ENCODE peak calls at places on chromosome 14, in six cellular contexts. U, H, C, Y, Q and T are unnamed samples.

GRCh38 chr14:89451229-89451628 is 34.2 kb upstream of the FOXN3 start:
- DNase-seq in C (no peak), Y (no peak), H (no peak), Q (no peak), U (no peak), T (no peak)

GRCh38 chr14:31592619-31593018 is 31.4 kb downstream of the NUBPL start:
- DNase-seq in U (no peak), Y (no peak), C (peak), Q (no peak), H (no peak), T (no peak)

GRCh38 chr14:99576761-99577705 is 27.0 kb downstream of the CCDC85C start:
- DNase-seq in Q (no peak), Y (no peak), U (no peak), C (no peak), H (no peak), T (no peak)

GRCh38 chr14:45891417-45892080 is 638.5 kb upstream of the MIS18BP1 start:
- DNase-seq in H (no peak), U (peak), Q (peak), C (peak), Y (no peak), T (no peak)

GRCh38 chr14:92649934-92650545 is 98.4 kb downstream of the LGMN start:
- DNase-seq in U (no peak), H (peak), Y (peak), Q (no peak), C (peak), T (no peak)

GRCh38 chr14:70670992-70671651 is 29.4 kb downstream of the TTC9 start:
- DNase-seq in Y (no peak), H (no peak), Q (no peak), C (no peak), U (no peak), T (no peak)

GRCh38 chr14:104968541-104969401 is 9.4 kb downstream of the AHNAK2 start:
- DNase-seq in C (peak), Y (no peak), Q (peak), H (peak), U (no peak), T (peak)

GRCh38 chr14:23300687-23301223 is 1.9 kb downstream of the PPP1R3E start:
- DNase-seq in C (peak), Y (no peak), U (peak), H (peak), Q (no peak), T (peak)

GRCh38 chr14:26729851-26730250 is 132.0 kb upstream of the NOVA1 start:
- DNase-seq in C (no peak), H (no peak), Y (no peak), Q (no peak), U (no peak), T (no peak)

DNA sequence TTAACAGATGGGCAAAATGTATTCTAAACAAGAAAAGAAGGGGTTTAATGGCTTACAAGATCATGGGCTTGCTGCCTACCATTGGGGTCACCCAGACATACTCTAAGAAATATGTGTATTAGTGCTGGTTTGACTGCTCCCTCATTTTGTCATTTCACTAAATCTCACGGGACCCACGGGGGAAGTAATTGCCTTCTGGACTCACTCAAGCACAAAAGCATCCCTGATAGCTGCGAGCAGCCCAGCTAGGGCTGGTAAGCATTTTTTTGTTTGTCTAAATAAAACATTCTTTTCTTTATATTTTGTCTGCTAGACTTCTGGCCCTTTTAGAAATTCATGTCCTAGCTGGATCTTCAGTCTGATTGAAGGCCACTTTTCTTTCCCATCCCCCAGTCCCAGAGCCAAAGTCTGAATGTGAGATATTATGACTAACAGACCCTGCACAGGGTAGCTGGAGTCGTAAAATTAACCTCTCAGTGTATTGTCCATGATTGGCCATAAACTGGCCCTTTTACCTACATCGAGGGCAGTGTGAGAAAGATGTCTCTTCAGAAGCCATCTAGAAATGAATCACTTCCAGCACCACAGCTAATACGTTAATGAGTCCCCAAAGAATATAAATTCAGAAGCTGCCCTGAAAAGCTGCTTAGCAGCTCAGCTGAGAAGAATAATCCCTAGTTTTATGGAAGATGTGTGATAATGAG is 55.4 kb upstream of the GTF2A1 start:
- DNase-seq in Q (no peak), C (peak), U (no peak), Y (no peak), H (no peak), T (no peak)
- H3K27ac ChIP-seq in Q (no peak), C (peak), U (no peak), Y (no peak), H (peak), T (no peak)

GRCh38 chr14:75292886-75293285 is 14.3 kb downstream of the FOS start:
- DNase-seq in U (no peak), Y (no peak), C (no peak), Q (no peak), H (no peak), T (peak)

GRCh38 chr14:75295491-75296338 is 17.1 kb downstream of the FOS start:
- DNase-seq in C (peak), Q (peak), Y (peak), H (peak), U (peak), T (peak)

GRCh38 chr14:75295061-75295461 is 16.4 kb downstream of the FOS start:
- DNase-seq in Y (peak), Q (peak), U (peak), C (peak), H (peak), T (peak)

GRCh38 chr14:75293920-75294648 is 15.5 kb downstream of the FOS start:
- DNase-seq in U (peak), H (peak), C (peak), Q (peak), Y (peak), T (peak)

DNA sequence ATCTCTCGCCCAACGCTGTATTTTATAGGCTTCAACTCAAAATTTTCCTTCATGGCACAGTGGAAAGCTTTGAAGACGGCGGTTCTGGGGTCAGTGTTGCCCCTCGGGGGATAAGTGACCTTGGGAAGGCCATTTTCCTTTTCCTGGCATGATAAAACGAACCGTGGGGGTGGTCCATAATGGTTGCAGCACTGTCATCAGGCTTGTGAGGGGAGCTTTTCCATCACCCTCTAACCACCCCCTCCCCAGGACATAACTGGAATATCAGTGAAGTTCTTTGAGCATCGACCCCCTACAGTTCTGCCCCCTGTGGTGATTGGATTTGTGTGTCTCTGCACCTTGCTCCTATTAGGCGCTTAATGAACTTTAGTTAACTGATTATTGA is 16.0 kb downstream of the FOS start:
- DNase-seq in Y (no peak), Q (peak), U (peak), C (no peak), H (no peak), T (no peak)
- TF ChIP-seq CTCF in Y (peak), Q (no peak), U (no peak), C (peak), H (no peak), T (no peak)

GRCh38 chr14:102150636-102151195 is 11.0 kb downstream of the WDR20 start:
- DNase-seq in Q (no peak), C (no peak), H (no peak), Y (no peak), U (peak), T (no peak)
- H3K27ac ChIP-seq in Q (no peak), C (no peak), H (peak), Y (no peak), U (peak), T (no peak)

GRCh38 chr14:74207943-74208342 is 31.3 kb upstream of the VSX2 start:
- DNase-seq in Q (peak), H (no peak), U (no peak), Y (no peak), C (peak), T (no peak)
- TF ChIP-seq CTCF in Q (peak), H (no peak), U (peak), Y (no peak), C (peak), T (no peak)

DNA sequence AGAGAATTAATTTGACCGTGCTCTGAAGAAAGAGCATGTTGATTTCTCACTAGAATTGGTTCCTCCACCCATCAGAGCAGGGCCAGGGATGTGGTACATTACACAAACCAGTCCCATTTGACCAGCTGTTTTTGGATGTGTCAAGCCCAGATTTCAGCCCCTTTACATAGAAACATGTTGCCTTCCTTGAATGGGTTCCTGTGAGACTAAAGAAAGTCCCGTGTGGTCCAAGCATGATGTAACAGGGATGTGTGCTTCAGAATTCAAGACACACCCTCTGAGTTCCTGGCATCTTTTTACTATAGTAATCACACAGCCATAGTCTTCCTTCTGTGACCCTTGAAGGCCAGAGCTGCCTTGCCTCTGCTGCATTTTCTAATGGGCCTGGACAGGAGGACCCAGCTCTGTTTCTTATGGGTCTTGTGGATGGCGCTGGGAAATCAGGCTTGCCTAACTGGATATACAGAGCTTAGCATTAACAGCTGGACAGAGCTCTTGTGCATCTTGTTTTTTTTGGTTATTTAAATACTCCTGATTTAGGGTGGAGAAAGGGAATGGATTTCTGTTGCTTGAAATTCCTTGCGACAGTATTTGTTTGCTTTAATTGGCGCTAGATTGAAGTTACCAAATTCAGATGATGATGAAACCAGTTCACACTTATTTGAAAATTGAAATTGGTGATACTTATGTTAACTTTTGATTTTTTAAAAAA is 341.0 kb downstream of the ZFP36L1 start:
- DNase-seq in U (no peak), Y (peak), H (peak), Q (no peak), C (no peak), T (peak)
- H3K27ac ChIP-seq in U (no peak), Y (no peak), H (peak), Q (no peak), C (no peak), T (peak)

GRCh38 chr14:81673930-81674329 is 140.3 kb upstream of the SEL1L start:
- DNase-seq in H (no peak), U (peak), Q (no peak), C (no peak), Y (no peak), T (no peak)
- TF ChIP-seq CTCF in H (peak), U (no peak), Q (no peak), C (no peak), Y (no peak), T (no peak)

GRCh38 chr14:77025744-77026165 is 2.8 kb downstream of the IRF2BPL start:
- DNase-seq in H (peak), Y (no peak), U (peak), C (no peak), Q (no peak), T (no peak)

GRCh38 chr14:77024171-77024627 is 4.3 kb downstream of the IRF2BPL start:
- DNase-seq in Y (no peak), U (peak), C (peak), Q (peak), H (peak), T (no peak)

GRCh38 chr14:77022219-77022852 is 6.2 kb downstream of the IRF2BPL start:
- DNase-seq in C (peak), Q (no peak), H (no peak), Y (no peak), U (no peak), T (no peak)

GRCh38 chr14:77026166-77026929 is 2.2 kb downstream of the IRF2BPL start:
- DNase-seq in H (peak), C (peak), Y (no peak), Q (no peak), U (peak), T (peak)

DNA sequence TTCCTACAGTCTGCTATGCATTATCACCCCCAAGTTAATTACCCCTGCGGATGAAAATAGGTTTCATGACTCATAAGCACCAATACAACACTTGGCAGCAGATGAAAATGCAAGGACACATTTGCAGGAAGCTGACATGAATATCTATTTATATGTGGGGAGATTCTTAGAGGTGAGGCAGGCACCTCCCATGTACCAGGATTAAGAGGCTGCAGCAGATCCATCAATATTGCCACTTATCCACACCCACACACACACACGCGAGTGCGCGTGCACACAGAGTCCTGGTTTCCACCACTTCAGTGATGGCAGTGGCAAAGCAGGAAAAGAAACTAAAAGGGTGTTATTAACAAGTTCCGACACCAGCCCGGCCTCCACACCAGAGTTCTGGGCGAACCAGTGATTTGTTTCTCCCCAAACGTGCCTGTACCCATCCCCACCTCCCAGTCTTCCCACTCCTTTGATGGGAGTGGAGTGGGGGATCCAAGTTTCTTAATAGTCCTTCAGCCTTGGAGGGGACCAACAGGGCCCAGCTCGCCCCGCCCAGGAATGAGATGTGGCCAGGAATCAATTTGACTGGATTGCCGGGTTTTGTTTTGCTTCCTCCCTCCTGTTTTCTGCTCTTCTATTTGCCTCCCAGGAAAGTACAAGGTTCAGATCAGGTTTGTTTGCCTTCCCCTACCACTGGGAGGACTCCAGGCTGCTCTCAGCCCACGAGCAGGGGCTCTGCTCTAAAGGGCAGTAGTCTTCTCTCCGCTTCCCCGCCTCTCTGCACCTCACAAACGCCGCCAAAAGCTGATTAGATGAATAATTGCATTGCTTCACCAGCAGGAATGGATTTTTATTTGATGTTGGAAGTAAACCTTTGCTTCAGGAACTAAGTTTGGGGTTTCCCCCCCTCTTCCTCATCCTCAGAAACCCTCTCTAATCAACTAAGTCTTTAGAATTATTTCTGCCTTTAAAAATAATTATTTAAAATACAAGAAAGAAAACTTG is 5.2 kb downstream of the IRF2BPL start:
- DNase-seq in H (peak), C (peak), Q (peak), Y (no peak), U (peak), T (no peak)
- H3K27ac ChIP-seq in H (peak), C (peak), Q (peak), Y (no peak), U (peak), T (peak)

DNA sequence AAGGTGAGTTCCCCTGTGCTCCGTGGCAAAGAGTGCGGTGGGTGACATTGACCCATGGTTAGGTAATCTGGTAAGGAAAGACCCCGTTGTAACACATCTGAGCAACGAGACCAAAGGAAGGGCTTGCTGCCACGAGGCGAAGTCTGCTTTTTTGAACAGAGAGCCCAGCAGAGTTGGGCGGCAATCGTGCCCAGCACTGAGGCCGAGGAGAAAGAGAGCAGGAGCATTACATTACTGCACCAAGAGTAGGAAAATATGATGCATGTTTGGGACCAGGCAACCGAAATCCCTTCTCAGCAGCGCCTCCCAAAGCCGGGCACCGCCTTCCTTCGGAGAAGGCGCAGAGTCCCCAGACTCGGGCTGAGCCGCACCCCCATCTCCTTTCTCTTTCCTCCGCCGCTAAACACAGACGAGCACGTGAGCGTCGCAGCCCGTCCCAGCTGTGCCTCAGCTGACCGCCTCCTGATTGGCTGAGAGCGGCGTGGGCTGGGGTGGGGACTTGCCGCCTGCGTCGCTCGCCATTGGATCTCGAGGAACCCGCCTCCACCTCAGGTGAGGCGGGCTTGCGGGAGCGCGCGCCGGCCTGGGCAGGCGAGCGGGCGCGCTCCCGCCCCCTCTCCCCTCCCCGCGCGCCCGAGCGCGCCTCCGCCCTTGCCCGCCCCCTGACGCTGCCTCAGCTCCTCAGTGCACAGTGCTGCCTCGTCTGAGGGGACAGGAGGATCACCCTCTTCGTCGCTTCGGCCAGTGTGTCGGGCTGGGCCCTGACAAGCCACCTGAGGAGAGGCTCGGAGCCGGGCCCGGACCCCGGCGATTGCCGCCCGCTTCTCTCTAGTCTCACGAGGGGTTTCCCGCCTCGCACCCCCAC is at the start of gene HIF1A:
- DNase-seq in Y (peak), Q (peak), H (peak), C (peak), U (peak), T (peak)
- TF ChIP-seq CTCF in Y (peak), Q (peak), H (no peak), C (peak), U (peak), T (no peak)

DNA sequence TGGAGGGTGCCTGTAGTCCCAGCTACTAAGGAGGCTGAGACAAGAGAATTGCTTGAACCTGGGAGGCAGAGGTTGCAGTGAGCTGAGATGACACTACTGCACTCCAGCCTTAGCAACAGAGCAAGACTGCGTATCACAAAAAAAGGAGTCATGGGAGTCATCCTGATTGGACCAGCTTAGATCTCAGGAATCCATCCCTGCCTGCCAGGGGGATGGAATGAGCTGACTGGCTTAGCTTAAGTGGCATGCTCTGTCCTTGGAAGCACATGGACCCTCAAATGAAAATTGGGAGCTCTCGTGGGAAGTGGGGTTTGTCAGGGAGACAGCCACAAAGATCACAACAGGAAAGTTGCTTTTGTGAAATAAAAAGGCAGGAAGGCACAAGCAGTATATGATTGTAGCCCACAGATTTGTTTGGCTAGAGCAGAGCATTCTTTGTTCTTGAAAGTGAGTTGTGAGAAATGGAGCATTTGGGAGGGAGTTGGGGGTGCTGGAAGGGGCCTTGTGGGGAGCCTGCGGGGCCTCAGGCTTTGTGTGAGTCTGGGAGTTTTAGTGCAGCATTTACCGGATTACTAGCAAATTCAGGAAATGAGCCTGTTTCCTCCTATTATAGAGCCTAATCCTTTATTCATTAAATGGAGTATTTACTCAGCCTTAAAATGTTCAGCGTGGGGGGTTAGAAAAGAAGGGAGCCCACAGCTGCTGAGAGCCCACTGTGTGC is 30.7 kb downstream of the DGLUCY start:
- DNase-seq in Y (no peak), Q (no peak), C (peak), H (no peak), U (no peak), T (no peak)
- H3K27ac ChIP-seq in Y (no peak), Q (no peak), C (no peak), H (peak), U (no peak), T (no peak)